ENCODE peak calls at places on chromosomes 13 and 19, in ten cellular contexts. J, S, U, D, Y, A, E, N, I and V are unnamed samples.
A peak's percentile ranks its signal among the peaks of the same experiment; 100 is the strongest.

GRCh38 chr13:44451109-44451508 is 77.5 kb downstream of the SERP2 start:
- DNase-seq in A (no peak), Y (no peak), U (no peak), I (no peak), J (no peak), S (no peak), N (no peak), E (no peak), D (peak; percentile 60), V (no peak)

GRCh38 chr13:77717508-77717907 is 20.0 kb downstream of the SLAIN1 start:
- DNase-seq in N (no peak), U (no peak), D (no peak), Y (no peak), A (no peak), S (no peak), J (no peak), I (no peak), E (no peak), V (no peak)

GRCh38 chr19:17806945-17807344 is 12.0 kb downstream of the B3GNT3 start:
- DNase-seq in S (no peak), I (no peak), U (no peak), N (no peak), Y (no peak), E (no peak), D (no peak), J (no peak), A (no peak), V (no peak)

GRCh38 chr13:76638882-76639281 is 247.3 kb downstream of the KCTD12 start:
- DNase-seq in D (no peak), Y (no peak), N (no peak), I (no peak), A (no peak), J (no peak), E (no peak), S (no peak), U (no peak), V (no peak)

GRCh38 chr13:75636339-75637095 is 387 bp downstream of the LMO7 start:
- DNase-seq in E (no peak), Y (peak; percentile 28), N (peak; percentile 74), S (no peak), J (peak; percentile 15), D (no peak), A (no peak), I (peak; percentile 32), U (peak; percentile 61), V (no peak)

GRCh38 chr19:49491030-49491803 is 3.8 kb downstream of the RPL13A start:
- DNase-seq in Y (no peak), E (no peak), D (no peak), S (no peak), J (no peak), I (no peak), A (no peak), N (no peak), U (no peak), V (no peak)

GRCh38 chr13:27619711-27620376 is 485 bp downstream of the LNX2 start:
- DNase-seq in A (no peak), J (peak; percentile 54), U (peak; percentile 46), E (no peak), I (no peak), S (no peak), Y (no peak), D (no peak), N (peak; percentile 70), V (no peak)

GRCh38 chr19:19267305-19267704 is 5.8 kb downstream of the TM6SF2 start:
- DNase-seq in I (no peak), U (no peak), Y (no peak), S (no peak), E (no peak), A (no peak), D (no peak), J (no peak), N (no peak), V (no peak)

GRCh38 chr13:111587249-111587648 is 266.8 kb downstream of the TEX29 start:
- DNase-seq in N (no peak), J (no peak), I (no peak), U (no peak), Y (no peak), A (no peak), E (no peak), D (no peak), S (no peak), V (no peak)